ENCODE peak calls at places on chromosomes 1 and 21, in ten cellular contexts. One of them, this sample, is unnamed.

GRCh38 chr1:148160421-148161251 is 8.6 kb upstream of the NBPF11 start:
- DNase-seq in NCI-H82: no peak
- DNase-seq in fibroblast of the aortic adventitia: no peak
- DNase-seq in stimulated activated CD8-positive, alpha-beta memory T cell treated with anti-CD3 and anti-CD28 coated beads, Interleukin-4, amount 100 ng/mL, for 1 hour: no peak
- DNase-seq in activated naive CD4-positive, alpha-beta T cell treated with anti-CD3 and anti-CD28 coated beads for 36 hours: no peak
- DNase-seq in osteocyte: no peak
- DNase-seq in mucosa of descending colon: no peak
- DNase-seq in anterior cingulate cortex: no peak
- DNase-seq in stimulated activated CD4-positive, alpha-beta T cell treated with anti-CD3 and anti-CD28 coated beads, Interleukin-2, amount 100 ng/mL, for 24 hours: no peak
- DNase-seq in T-helper 17 cell: no peak
- DNase-seq in this sample: no peak

GRCh38 chr1:62746086-62746808 is 37.7 kb upstream of the ATG4C start:
- DNase-seq in T-helper 17 cell: no peak
- DNase-seq in NCI-H82: peak; percentile 50
- DNase-seq in stimulated activated CD8-positive, alpha-beta memory T cell treated with anti-CD3 and anti-CD28 coated beads, Interleukin-4, amount 100 ng/mL, for 1 hour: no peak
- DNase-seq in anterior cingulate cortex: no peak
- DNase-seq in fibroblast of the aortic adventitia: peak; percentile 80
- DNase-seq in osteocyte: no peak
- DNase-seq in mucosa of descending colon: no peak
- DNase-seq in stimulated activated CD4-positive, alpha-beta T cell treated with anti-CD3 and anti-CD28 coated beads, Interleukin-2, amount 100 ng/mL, for 24 hours: no peak
- DNase-seq in activated naive CD4-positive, alpha-beta T cell treated with anti-CD3 and anti-CD28 coated beads for 36 hours: no peak
- DNase-seq in this sample: peak; percentile 50

GRCh38 chr1:180842482-180842881 is 70.2 kb upstream of the KIAA1614 start:
- DNase-seq in stimulated activated CD4-positive, alpha-beta T cell treated with anti-CD3 and anti-CD28 coated beads, Interleukin-2, amount 100 ng/mL, for 24 hours: no peak
- DNase-seq in T-helper 17 cell: no peak
- DNase-seq in osteocyte: no peak
- DNase-seq in stimulated activated CD8-positive, alpha-beta memory T cell treated with anti-CD3 and anti-CD28 coated beads, Interleukin-4, amount 100 ng/mL, for 1 hour: no peak
- DNase-seq in fibroblast of the aortic adventitia: no peak
- DNase-seq in activated naive CD4-positive, alpha-beta T cell treated with anti-CD3 and anti-CD28 coated beads for 36 hours: no peak
- DNase-seq in anterior cingulate cortex: no peak
- DNase-seq in mucosa of descending colon: no peak
- DNase-seq in NCI-H82: no peak
- DNase-seq in this sample: no peak

GRCh38 chr1:218507355-218508002 is 162.3 kb downstream of the TGFB2 start:
- DNase-seq in anterior cingulate cortex: no peak
- DNase-seq in stimulated activated CD4-positive, alpha-beta T cell treated with anti-CD3 and anti-CD28 coated beads, Interleukin-2, amount 100 ng/mL, for 24 hours: no peak
- DNase-seq in NCI-H82: no peak
- DNase-seq in activated naive CD4-positive, alpha-beta T cell treated with anti-CD3 and anti-CD28 coated beads for 36 hours: no peak
- DNase-seq in T-helper 17 cell: no peak
- DNase-seq in osteocyte: no peak
- DNase-seq in fibroblast of the aortic adventitia: no peak
- DNase-seq in mucosa of descending colon: no peak
- DNase-seq in stimulated activated CD8-positive, alpha-beta memory T cell treated with anti-CD3 and anti-CD28 coated beads, Interleukin-4, amount 100 ng/mL, for 1 hour: no peak
- DNase-seq in this sample: no peak

GRCh38 chr1:53519412-53519811 is 60.2 kb downstream of the DMRTB1 start:
- DNase-seq in stimulated activated CD8-positive, alpha-beta memory T cell treated with anti-CD3 and anti-CD28 coated beads, Interleukin-4, amount 100 ng/mL, for 1 hour: no peak
- DNase-seq in fibroblast of the aortic adventitia: peak; percentile 16
- DNase-seq in mucosa of descending colon: no peak
- DNase-seq in activated naive CD4-positive, alpha-beta T cell treated with anti-CD3 and anti-CD28 coated beads for 36 hours: no peak
- DNase-seq in NCI-H82: no peak
- DNase-seq in anterior cingulate cortex: no peak
- DNase-seq in stimulated activated CD4-positive, alpha-beta T cell treated with anti-CD3 and anti-CD28 coated beads, Interleukin-2, amount 100 ng/mL, for 24 hours: no peak
- DNase-seq in osteocyte: no peak
- DNase-seq in T-helper 17 cell: no peak
- DNase-seq in this sample: no peak

GRCh38 chr1:8015809-8016165 is 10.3 kb downstream of the ERRFI1 start:
- DNase-seq in anterior cingulate cortex: no peak
- DNase-seq in NCI-H82: no peak
- DNase-seq in activated naive CD4-positive, alpha-beta T cell treated with anti-CD3 and anti-CD28 coated beads for 36 hours: no peak
- DNase-seq in T-helper 17 cell: no peak
- DNase-seq in stimulated activated CD8-positive, alpha-beta memory T cell treated with anti-CD3 and anti-CD28 coated beads, Interleukin-4, amount 100 ng/mL, for 1 hour: no peak
- DNase-seq in fibroblast of the aortic adventitia: peak; percentile 87
- DNase-seq in mucosa of descending colon: no peak
- DNase-seq in stimulated activated CD4-positive, alpha-beta T cell treated with anti-CD3 and anti-CD28 coated beads, Interleukin-2, amount 100 ng/mL, for 24 hours: no peak
- DNase-seq in osteocyte: no peak
- DNase-seq in this sample: no peak

GRCh38 chr1:199612976-199613774 is 414.3 kb upstream of the NR5A2 start:
- DNase-seq in mucosa of descending colon: no peak
- DNase-seq in stimulated activated CD4-positive, alpha-beta T cell treated with anti-CD3 and anti-CD28 coated beads, Interleukin-2, amount 100 ng/mL, for 24 hours: no peak
- DNase-seq in T-helper 17 cell: no peak
- DNase-seq in stimulated activated CD8-positive, alpha-beta memory T cell treated with anti-CD3 and anti-CD28 coated beads, Interleukin-4, amount 100 ng/mL, for 1 hour: no peak
- DNase-seq in NCI-H82: no peak
- DNase-seq in activated naive CD4-positive, alpha-beta T cell treated with anti-CD3 and anti-CD28 coated beads for 36 hours: no peak
- DNase-seq in anterior cingulate cortex: no peak
- DNase-seq in osteocyte: no peak
- DNase-seq in fibroblast of the aortic adventitia: peak; percentile 25
- DNase-seq in this sample: peak; percentile 60

GRCh38 chr1:6501414-6501813 is 9.9 kb upstream of the PLEKHG5 start:
- DNase-seq in NCI-H82: no peak
- DNase-seq in stimulated activated CD4-positive, alpha-beta T cell treated with anti-CD3 and anti-CD28 coated beads, Interleukin-2, amount 100 ng/mL, for 24 hours: no peak
- DNase-seq in activated naive CD4-positive, alpha-beta T cell treated with anti-CD3 and anti-CD28 coated beads for 36 hours: no peak
- DNase-seq in fibroblast of the aortic adventitia: no peak
- DNase-seq in T-helper 17 cell: no peak
- DNase-seq in mucosa of descending colon: no peak
- DNase-seq in stimulated activated CD8-positive, alpha-beta memory T cell treated with anti-CD3 and anti-CD28 coated beads, Interleukin-4, amount 100 ng/mL, for 1 hour: no peak
- DNase-seq in anterior cingulate cortex: no peak
- DNase-seq in osteocyte: no peak
- DNase-seq in this sample: no peak

GRCh38 chr1:234486858-234487830 is 8.2 kb upstream of the TARBP1 start:
- DNase-seq in stimulated activated CD4-positive, alpha-beta T cell treated with anti-CD3 and anti-CD28 coated beads, Interleukin-2, amount 100 ng/mL, for 24 hours: no peak
- DNase-seq in activated naive CD4-positive, alpha-beta T cell treated with anti-CD3 and anti-CD28 coated beads for 36 hours: peak; percentile 66
- DNase-seq in stimulated activated CD8-positive, alpha-beta memory T cell treated with anti-CD3 and anti-CD28 coated beads, Interleukin-4, amount 100 ng/mL, for 1 hour: no peak
- DNase-seq in T-helper 17 cell: no peak
- DNase-seq in osteocyte: no peak
- DNase-seq in NCI-H82: peak; percentile 46
- DNase-seq in fibroblast of the aortic adventitia: peak; percentile 94
- DNase-seq in anterior cingulate cortex: peak; percentile 15
- DNase-seq in mucosa of descending colon: peak; percentile 61
- DNase-seq in this sample: no peak

GRCh38 chr1:32539584-32540571 is 651 bp downstream of the ZBTB8A start:
- DNase-seq in anterior cingulate cortex: no peak
- DNase-seq in activated naive CD4-positive, alpha-beta T cell treated with anti-CD3 and anti-CD28 coated beads for 36 hours: peak; percentile 23
- DNase-seq in mucosa of descending colon: peak; percentile 42
- DNase-seq in stimulated activated CD4-positive, alpha-beta T cell treated with anti-CD3 and anti-CD28 coated beads, Interleukin-2, amount 100 ng/mL, for 24 hours: peak; percentile 27
- DNase-seq in stimulated activated CD8-positive, alpha-beta memory T cell treated with anti-CD3 and anti-CD28 coated beads, Interleukin-4, amount 100 ng/mL, for 1 hour: no peak
- DNase-seq in fibroblast of the aortic adventitia: peak; percentile 49
- DNase-seq in NCI-H82: peak; percentile 57
- DNase-seq in T-helper 17 cell: no peak
- DNase-seq in osteocyte: peak; percentile 84
- DNase-seq in this sample: peak; percentile 42

GRCh38 chr1:46406881-46407608 is 12.9 kb downstream of the FAAH start:
- DNase-seq in fibroblast of the aortic adventitia: no peak
- DNase-seq in mucosa of descending colon: no peak
- DNase-seq in osteocyte: no peak
- DNase-seq in stimulated activated CD8-positive, alpha-beta memory T cell treated with anti-CD3 and anti-CD28 coated beads, Interleukin-4, amount 100 ng/mL, for 1 hour: no peak
- DNase-seq in stimulated activated CD4-positive, alpha-beta T cell treated with anti-CD3 and anti-CD28 coated beads, Interleukin-2, amount 100 ng/mL, for 24 hours: no peak
- DNase-seq in anterior cingulate cortex: no peak
- DNase-seq in T-helper 17 cell: no peak
- DNase-seq in activated naive CD4-positive, alpha-beta T cell treated with anti-CD3 and anti-CD28 coated beads for 36 hours: no peak
- DNase-seq in NCI-H82: peak; percentile 44
- DNase-seq in this sample: no peak

GRCh38 chr21:44436111-44436611 is 19.1 kb upstream of the LRRC3 start:
- DNase-seq in NCI-H82: no peak
- DNase-seq in mucosa of descending colon: no peak
- DNase-seq in fibroblast of the aortic adventitia: no peak
- DNase-seq in stimulated activated CD4-positive, alpha-beta T cell treated with anti-CD3 and anti-CD28 coated beads, Interleukin-2, amount 100 ng/mL, for 24 hours: no peak
- DNase-seq in stimulated activated CD8-positive, alpha-beta memory T cell treated with anti-CD3 and anti-CD28 coated beads, Interleukin-4, amount 100 ng/mL, for 1 hour: no peak
- DNase-seq in anterior cingulate cortex: no peak
- DNase-seq in activated naive CD4-positive, alpha-beta T cell treated with anti-CD3 and anti-CD28 coated beads for 36 hours: no peak
- DNase-seq in T-helper 17 cell: peak; percentile 4
- DNase-seq in osteocyte: peak; percentile 81
- DNase-seq in this sample: no peak

GRCh38 chr1:212323065-212323464 is 37.9 kb downstream of the PPP2R5A start:
- DNase-seq in T-helper 17 cell: no peak
- DNase-seq in anterior cingulate cortex: no peak
- DNase-seq in activated naive CD4-positive, alpha-beta T cell treated with anti-CD3 and anti-CD28 coated beads for 36 hours: no peak
- DNase-seq in mucosa of descending colon: no peak
- DNase-seq in fibroblast of the aortic adventitia: no peak
- DNase-seq in stimulated activated CD8-positive, alpha-beta memory T cell treated with anti-CD3 and anti-CD28 coated beads, Interleukin-4, amount 100 ng/mL, for 1 hour: no peak
- DNase-seq in NCI-H82: no peak
- DNase-seq in osteocyte: no peak
- DNase-seq in stimulated activated CD4-positive, alpha-beta T cell treated with anti-CD3 and anti-CD28 coated beads, Interleukin-2, amount 100 ng/mL, for 24 hours: no peak
- DNase-seq in this sample: no peak

GRCh38 chr1:29703596-29703995 is 467.3 kb downstream of the PTPRU start:
- DNase-seq in stimulated activated CD4-positive, alpha-beta T cell treated with anti-CD3 and anti-CD28 coated beads, Interleukin-2, amount 100 ng/mL, for 24 hours: no peak
- DNase-seq in mucosa of descending colon: peak; percentile 23
- DNase-seq in anterior cingulate cortex: no peak
- DNase-seq in activated naive CD4-positive, alpha-beta T cell treated with anti-CD3 and anti-CD28 coated beads for 36 hours: no peak
- DNase-seq in stimulated activated CD8-positive, alpha-beta memory T cell treated with anti-CD3 and anti-CD28 coated beads, Interleukin-4, amount 100 ng/mL, for 1 hour: no peak
- DNase-seq in osteocyte: no peak
- DNase-seq in T-helper 17 cell: no peak
- DNase-seq in fibroblast of the aortic adventitia: peak; percentile 62
- DNase-seq in NCI-H82: peak; percentile 80
- DNase-seq in this sample: no peak

GRCh38 chr1:63663301-63663700 is 70.1 kb downstream of the PGM1 start:
- DNase-seq in fibroblast of the aortic adventitia: peak; percentile 53
- DNase-seq in NCI-H82: no peak
- DNase-seq in mucosa of descending colon: no peak
- DNase-seq in osteocyte: no peak
- DNase-seq in activated naive CD4-positive, alpha-beta T cell treated with anti-CD3 and anti-CD28 coated beads for 36 hours: no peak
- DNase-seq in T-helper 17 cell: no peak
- DNase-seq in stimulated activated CD8-positive, alpha-beta memory T cell treated with anti-CD3 and anti-CD28 coated beads, Interleukin-4, amount 100 ng/mL, for 1 hour: no peak
- DNase-seq in stimulated activated CD4-positive, alpha-beta T cell treated with anti-CD3 and anti-CD28 coated beads, Interleukin-2, amount 100 ng/mL, for 24 hours: no peak
- DNase-seq in anterior cingulate cortex: no peak
- DNase-seq in this sample: no peak

GRCh38 chr1:68994096-68994495 is 497.2 kb upstream of the DEPDC1 start:
- DNase-seq in mucosa of descending colon: no peak
- DNase-seq in stimulated activated CD4-positive, alpha-beta T cell treated with anti-CD3 and anti-CD28 coated beads, Interleukin-2, amount 100 ng/mL, for 24 hours: no peak
- DNase-seq in osteocyte: no peak
- DNase-seq in anterior cingulate cortex: no peak
- DNase-seq in T-helper 17 cell: no peak
- DNase-seq in activated naive CD4-positive, alpha-beta T cell treated with anti-CD3 and anti-CD28 coated beads for 36 hours: no peak
- DNase-seq in stimulated activated CD8-positive, alpha-beta memory T cell treated with anti-CD3 and anti-CD28 coated beads, Interleukin-4, amount 100 ng/mL, for 1 hour: no peak
- DNase-seq in fibroblast of the aortic adventitia: no peak
- DNase-seq in NCI-H82: no peak
- DNase-seq in this sample: no peak

GRCh38 chr1:180675586-180675985 is 43.8 kb downstream of the XPR1 start:
- DNase-seq in mucosa of descending colon: no peak
- DNase-seq in stimulated activated CD8-positive, alpha-beta memory T cell treated with anti-CD3 and anti-CD28 coated beads, Interleukin-4, amount 100 ng/mL, for 1 hour: no peak
- DNase-seq in fibroblast of the aortic adventitia: no peak
- DNase-seq in activated naive CD4-positive, alpha-beta T cell treated with anti-CD3 and anti-CD28 coated beads for 36 hours: no peak
- DNase-seq in stimulated activated CD4-positive, alpha-beta T cell treated with anti-CD3 and anti-CD28 coated beads, Interleukin-2, amount 100 ng/mL, for 24 hours: no peak
- DNase-seq in anterior cingulate cortex: no peak
- DNase-seq in NCI-H82: no peak
- DNase-seq in osteocyte: no peak
- DNase-seq in T-helper 17 cell: no peak
- DNase-seq in this sample: no peak

GRCh38 chr1:63408331-63408730 is 40.9 kb downstream of the ALG6 start:
- DNase-seq in NCI-H82: no peak
- DNase-seq in activated naive CD4-positive, alpha-beta T cell treated with anti-CD3 and anti-CD28 coated beads for 36 hours: no peak
- DNase-seq in fibroblast of the aortic adventitia: peak; percentile 26
- DNase-seq in osteocyte: no peak
- DNase-seq in mucosa of descending colon: no peak
- DNase-seq in stimulated activated CD4-positive, alpha-beta T cell treated with anti-CD3 and anti-CD28 coated beads, Interleukin-2, amount 100 ng/mL, for 24 hours: no peak
- DNase-seq in T-helper 17 cell: no peak
- DNase-seq in stimulated activated CD8-positive, alpha-beta memory T cell treated with anti-CD3 and anti-CD28 coated beads, Interleukin-4, amount 100 ng/mL, for 1 hour: no peak
- DNase-seq in anterior cingulate cortex: no peak
- DNase-seq in this sample: no peak

GRCh38 chr1:236518343-236518742 is 5.4 kb upstream of the LGALS8 start:
- DNase-seq in anterior cingulate cortex: no peak
- DNase-seq in activated naive CD4-positive, alpha-beta T cell treated with anti-CD3 and anti-CD28 coated beads for 36 hours: no peak
- DNase-seq in T-helper 17 cell: no peak
- DNase-seq in NCI-H82: no peak
- DNase-seq in osteocyte: no peak
- DNase-seq in fibroblast of the aortic adventitia: no peak
- DNase-seq in mucosa of descending colon: no peak
- DNase-seq in stimulated activated CD8-positive, alpha-beta memory T cell treated with anti-CD3 and anti-CD28 coated beads, Interleukin-4, amount 100 ng/mL, for 1 hour: no peak
- DNase-seq in stimulated activated CD4-positive, alpha-beta T cell treated with anti-CD3 and anti-CD28 coated beads, Interleukin-2, amount 100 ng/mL, for 24 hours: no peak
- DNase-seq in this sample: no peak

GRCh38 chr1:215890438-215890837 is 323.3 kb downstream of the KCTD3 start:
- DNase-seq in NCI-H82: no peak
- DNase-seq in activated naive CD4-positive, alpha-beta T cell treated with anti-CD3 and anti-CD28 coated beads for 36 hours: no peak
- DNase-seq in mucosa of descending colon: no peak
- DNase-seq in osteocyte: no peak
- DNase-seq in anterior cingulate cortex: no peak
- DNase-seq in T-helper 17 cell: no peak
- DNase-seq in stimulated activated CD8-positive, alpha-beta memory T cell treated with anti-CD3 and anti-CD28 coated beads, Interleukin-4, amount 100 ng/mL, for 1 hour: no peak
- DNase-seq in fibroblast of the aortic adventitia: no peak
- DNase-seq in stimulated activated CD4-positive, alpha-beta T cell treated with anti-CD3 and anti-CD28 coated beads, Interleukin-2, amount 100 ng/mL, for 24 hours: no peak
- DNase-seq in this sample: no peak

This sample was measured in SJSA1.